ENCODE peak calls at places on chromosomes 11 and 22, in five cellular contexts. X is body of pancreas, I is heart left ventricle, O is GM23338, V is colonic mucosa. N is an unnamed sample.

GRCh38 chr22:29073618-29074275 is 912 bp downstream of the KREMEN1 start:
- DNase-seq in X (peak; percentile 51), O (peak; percentile 83), I (peak; percentile 70), V (peak; percentile 65), N (no peak)

GRCh38 chr11:123509737-123510578 is 79.9 kb downstream of the GRAMD1B start:
- DNase-seq in X (peak; percentile 20), V (no peak), I (no peak), O (peak; percentile 80), N (no peak)

GRCh38 chr11:75565221-75565814 is 3.3 kb downstream of the SERPINH1 start:
- DNase-seq in I (peak; percentile 76), V (no peak), O (no peak), X (peak; percentile 59), N (no peak)

GRCh38 chr11:70656293-70656692 is 258.0 kb downstream of the CTTN start:
- DNase-seq in X (no peak), V (no peak), O (no peak), I (no peak), N (no peak)

GRCh38 chr11:67647471-67647870 is 3.1 kb downstream of the ACY3 start:
- DNase-seq in I (no peak), O (no peak), X (no peak), V (no peak), N (no peak)

GRCh38 chr11:34899633-34900016 is 16.6 kb downstream of the APIP start:
- DNase-seq in V (no peak), O (no peak), X (no peak), I (no peak), N (no peak)

GRCh38 chr11:23112987-23113886 is 253.0 kb upstream of the CCDC179 start:
- DNase-seq in V (peak; percentile 87), I (no peak), O (peak; percentile 79), X (peak; percentile 86), N (no peak)

GRCh38 chr22:22867996-22868715 is 19.5 kb upstream of the IGLL5 start:
- DNase-seq in I (no peak), X (no peak), O (no peak), V (no peak), N (no peak)

GRCh38 chr22:49042066-49042465 is 785.6 kb downstream of the BRD1 start:
- DNase-seq in V (no peak), I (no peak), X (no peak), O (no peak), N (no peak)

DNA sequence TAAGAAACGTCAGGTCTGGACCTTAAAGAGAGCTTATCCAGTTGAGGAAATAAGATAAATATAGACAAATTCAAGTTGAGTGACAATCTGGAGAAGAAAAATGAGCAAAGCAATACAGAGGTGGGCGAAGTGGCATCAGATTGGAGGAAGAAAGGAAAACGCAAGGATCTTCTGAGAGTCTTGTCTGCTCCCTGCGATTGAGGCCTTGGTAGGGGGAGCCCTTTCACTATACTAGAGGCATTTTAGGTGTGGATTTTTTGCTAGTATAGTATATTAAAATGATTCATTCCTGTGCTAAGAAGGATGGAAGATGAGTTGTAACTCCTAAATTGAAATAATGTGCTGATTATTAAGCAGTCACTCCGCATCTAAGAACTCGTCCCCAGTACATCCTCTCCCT is 8.1 kb downstream of the NUP50 start:
- DNase-seq in V (no peak), O (no peak), X (no peak), I (no peak), N (no peak)
- H3K27ac ChIP-seq in V (no peak overlapping the region), O (no peak overlapping the region), X (no peak overlapping the region), I (no peak overlapping the region), N (no peak overlapping the region)

DNA sequence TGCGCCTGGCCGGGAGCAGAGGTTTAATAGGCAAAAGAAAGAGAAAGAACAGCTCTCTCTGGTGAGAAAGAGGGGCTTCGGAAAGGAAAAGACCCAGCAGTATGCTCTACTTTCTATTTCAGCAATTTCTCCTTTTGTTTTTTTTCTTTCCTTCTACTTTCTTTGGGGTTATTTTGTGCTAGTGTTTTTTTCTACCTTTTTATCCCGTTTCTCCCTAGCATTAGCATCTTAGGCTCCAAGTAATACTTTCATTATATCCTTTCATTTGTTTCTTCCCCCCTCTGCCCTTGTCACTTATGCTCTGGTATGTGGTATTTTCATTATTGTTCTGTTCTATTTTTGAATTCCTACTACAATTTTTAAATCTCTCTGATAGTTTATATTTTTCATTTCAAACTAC is 4.5 kb downstream of the SNU13 start:
- DNase-seq in X (no peak), I (no peak), O (no peak), V (no peak), N (no peak)
- H3K27ac ChIP-seq in X (no peak overlapping the region), I (no peak overlapping the region), O (no peak overlapping the region), V (no peak overlapping the region), N (no peak overlapping the region)

GRCh38 chr22:40212126-40212525 is 34.4 kb downstream of the TNRC6B start:
- DNase-seq in O (no peak), I (peak; percentile 38), V (no peak), X (no peak), N (no peak)

GRCh38 chr22:40211481-40212052 is 33.8 kb downstream of the TNRC6B start:
- DNase-seq in V (no peak), I (peak; percentile 40), O (no peak), X (no peak), N (no peak)

GRCh38 chr22:40210814-40211213 is 33.1 kb downstream of the TNRC6B start:
- DNase-seq in O (no peak), X (no peak), V (no peak), I (no peak), N (no peak)

GRCh38 chr22:40215266-40215665 is 37.5 kb downstream of the TNRC6B start:
- DNase-seq in X (peak; percentile 50), V (peak; percentile 25), O (no peak), I (peak; percentile 61), N (no peak)

GRCh38 chr22:40213478-40213877 is 35.8 kb downstream of the TNRC6B start:
- DNase-seq in O (no peak), I (no peak), V (no peak), X (no peak), N (no peak)
- H3K27ac ChIP-seq in O (no peak overlapping the region), I (no peak overlapping the region), V (no peak overlapping the region), X (no peak overlapping the region), N (no peak overlapping the region)

DNA sequence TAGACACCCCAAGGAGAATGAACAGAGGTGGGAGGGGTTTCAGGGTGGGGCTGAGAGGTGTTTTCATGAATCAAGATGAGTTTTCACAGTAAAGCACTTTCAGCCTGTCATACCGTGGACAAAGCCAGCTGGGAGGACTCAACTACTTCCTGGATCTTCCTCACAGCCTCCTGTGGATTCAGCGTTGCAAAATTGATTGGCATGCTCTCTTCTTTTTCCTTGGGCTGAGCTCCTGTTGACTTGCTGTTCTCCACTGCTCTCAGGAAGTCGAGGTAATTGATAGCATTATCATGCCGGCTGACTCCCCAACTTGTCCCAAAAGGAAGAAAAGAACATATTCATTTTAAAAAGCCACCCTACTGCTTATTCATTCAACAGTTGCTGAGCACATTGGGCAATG is 168.5 kb downstream of the MPPED1 start:
- DNase-seq in X (no peak), V (no peak), I (no peak), O (no peak), N (no peak)
- H3K27ac ChIP-seq in X (no peak overlapping the region), V (no peak overlapping the region), I (no peak overlapping the region), O (no peak overlapping the region), N (no peak overlapping the region)

DNA sequence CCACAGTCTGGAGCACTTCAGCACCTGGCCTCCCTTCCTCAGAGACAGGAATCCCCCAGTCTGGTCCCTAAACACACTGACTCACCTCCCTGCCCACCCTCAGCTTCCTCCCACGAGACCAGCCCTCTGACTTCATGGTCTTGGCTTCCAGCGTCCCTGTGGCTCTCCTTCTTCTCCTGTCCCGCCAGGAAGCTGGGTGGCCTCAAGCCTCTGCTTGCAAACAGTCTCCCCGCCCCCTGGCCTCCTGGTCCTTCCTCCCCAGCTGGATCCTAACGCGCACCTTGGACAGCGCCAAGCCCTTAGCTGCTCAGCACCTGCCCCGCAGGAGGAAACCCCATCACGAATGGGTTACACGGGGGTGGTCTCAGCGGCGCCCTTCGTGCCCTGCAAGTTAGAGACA is 4.5 kb downstream of the NCF4 start:
- DNase-seq in I (no peak), X (no peak), O (peak; percentile 54), V (no peak), N (no peak)
- H3K27ac ChIP-seq in I (no peak overlapping the region), X (no peak overlapping the region), O (no peak overlapping the region), V (no peak overlapping the region), N (no peak overlapping the region)

N was measured in substantia nigra.